ENCODE peak calls at places on chromosomes 2 and 18, in five cellular contexts. K is GM23338, Q is A549, S is HCT116, U is K562. O is an unnamed sample.

GRCh38 chr2:84458436-84459027 is 548 bp downstream of the SUCLG1 start:
- DNase-seq in K (no peak), Q (no peak), S (no peak), U (peak), O (peak)

GRCh38 chr18:34929336-34929780 is 111.9 kb upstream of the MAPRE2 start:
- DNase-seq in K (no peak), Q (peak), S (peak), U (peak), O (no peak)

GRCh38 chr18:51168960-51169662 is 28.4 kb downstream of the MEX3C start:
- DNase-seq in K (no peak), Q (no peak), S (no peak), U (no peak), O (no peak)

GRCh38 chr2:105438104-105438929 is 39.5 kb upstream of the FHL2 start:
- DNase-seq in K (no peak), Q (no peak), S (no peak), U (no peak), O (no peak)

GRCh38 chr2:70641263-70641784 is 87.7 kb upstream of the TGFA start:
- DNase-seq in K (no peak), Q (no peak), S (no peak), U (no peak), O (no peak)

GRCh38 chr18:68944826-68945225 is 146.9 kb downstream of the CCDC102B start:
- DNase-seq in K (no peak), Q (no peak), S (no peak), U (no peak), O (no peak)

GRCh38 chr2:143807677-143808076 is 678.5 kb downstream of the ARHGAP15 start:
- DNase-seq in K (no peak), Q (no peak), S (no peak), U (no peak), O (peak)

GRCh38 chr2:100902833-100903405 is 83.0 kb downstream of the NPAS2 start:
- DNase-seq in K (no peak), Q (peak), S (peak), U (no peak), O (no peak)

GRCh38 chr2:223626713-223627112 is 24.6 kb upstream of the SCG2 start:
- DNase-seq in K (no peak), Q (no peak), S (no peak), U (no peak), O (no peak)

GRCh38 chr2:36376992-36377738 is 21.6 kb downstream of the CRIM1 start:
- DNase-seq in K (peak), Q (peak), S (no peak), U (no peak), O (no peak)

GRCh38 chr2:169116993-169117392 is 47.6 kb downstream of the DHRS9 start:
- DNase-seq in K (no peak), Q (no peak), S (no peak), U (no peak), O (no peak)

GRCh38 chr18:27181726-27182125 is 3.4 kb downstream of the CHST9 start:
- DNase-seq in K (no peak), Q (no peak), S (no peak), U (no peak), O (no peak)

GRCh38 chr18:27185025-27185763 is at the start of gene CHST9:
- DNase-seq in K (peak), Q (no peak), S (no peak), U (no peak), O (no peak)

GRCh38 chr18:27185897-27186296 is 789 bp upstream of the CHST9 start:
- DNase-seq in K (no peak), Q (no peak), S (no peak), U (no peak), O (no peak)

GRCh38 chr18:27188309-27188708 is 3.2 kb upstream of the CHST9 start:
- DNase-seq in K (no peak), Q (no peak), S (no peak), U (no peak), O (no peak)

DNA sequence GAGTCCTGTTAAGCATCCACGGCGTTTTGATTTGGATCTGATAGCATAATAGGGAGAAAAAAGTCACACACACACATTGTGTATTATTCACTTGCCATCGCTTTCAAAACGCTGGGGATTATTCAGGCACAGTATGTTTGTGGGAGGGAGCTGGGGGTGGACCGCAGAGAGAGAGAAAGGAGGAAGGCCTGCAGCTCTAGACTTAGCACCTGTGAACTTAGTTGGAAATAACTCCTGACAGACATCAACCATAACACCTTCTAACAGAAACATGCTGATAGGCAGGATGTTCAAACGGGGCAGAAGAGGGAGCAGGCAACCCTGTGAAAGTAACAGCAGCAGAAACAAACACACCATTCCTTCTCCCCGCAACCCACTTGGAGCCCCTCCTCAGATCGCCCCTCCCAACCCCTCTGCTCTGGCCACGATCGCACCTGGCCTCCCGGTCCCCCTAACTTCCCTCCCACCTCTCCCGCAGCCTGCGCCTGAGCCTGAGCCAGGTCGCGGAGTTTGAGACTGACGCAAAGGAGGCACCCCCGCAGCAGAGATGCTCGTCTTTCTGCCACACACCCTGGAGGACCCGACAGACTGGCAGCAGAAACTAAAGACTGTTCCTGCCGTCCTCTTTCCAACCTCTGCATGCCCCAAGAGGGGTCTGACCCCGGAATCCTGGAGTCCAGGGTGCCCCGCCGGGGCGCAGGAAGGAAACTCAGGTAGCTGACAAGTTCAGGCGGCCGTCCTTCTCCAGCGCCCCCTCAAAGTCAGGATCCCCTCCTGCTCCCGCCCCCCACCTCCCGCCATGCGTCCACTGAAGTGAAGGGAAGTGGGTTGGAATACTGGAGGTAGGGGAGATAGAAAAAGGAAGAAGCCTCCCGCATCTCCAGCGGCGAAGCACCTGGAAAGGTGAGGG is 738 bp downstream of the CHST9 start:
- DNase-seq in K (peak), Q (no peak), S (no peak), U (no peak), O (no peak)
- H3K4me3 ChIP-seq in K (peak), Q (peak), S (no peak), U (no peak), O (no peak)

GRCh38 chr2:157172866-157173578 is 84.5 kb upstream of the GALNT5 start:
- DNase-seq in K (no peak), Q (no peak), S (no peak), U (no peak), O (no peak)

GRCh38 chr2:157176602-157177001 is 80.9 kb upstream of the GALNT5 start:
- DNase-seq in K (no peak), Q (no peak), S (no peak), U (no peak), O (no peak)

GRCh38 chr2:157172239-157172638 is 85.3 kb upstream of the GALNT5 start:
- DNase-seq in K (no peak), Q (no peak), S (no peak), U (no peak), O (no peak)

GRCh38 chr2:157173740-157174184 is 83.7 kb upstream of the GALNT5 start:
- DNase-seq in K (no peak), Q (peak), S (no peak), U (no peak), O (no peak)

GRCh38 chr2:157174321-157174720 is 83.2 kb upstream of the GALNT5 start:
- DNase-seq in K (no peak), Q (no peak), S (no peak), U (no peak), O (no peak)
- H3K27ac ChIP-seq in K (no peak), Q (peak), S (no peak), U (no peak), O (no peak)

DNA sequence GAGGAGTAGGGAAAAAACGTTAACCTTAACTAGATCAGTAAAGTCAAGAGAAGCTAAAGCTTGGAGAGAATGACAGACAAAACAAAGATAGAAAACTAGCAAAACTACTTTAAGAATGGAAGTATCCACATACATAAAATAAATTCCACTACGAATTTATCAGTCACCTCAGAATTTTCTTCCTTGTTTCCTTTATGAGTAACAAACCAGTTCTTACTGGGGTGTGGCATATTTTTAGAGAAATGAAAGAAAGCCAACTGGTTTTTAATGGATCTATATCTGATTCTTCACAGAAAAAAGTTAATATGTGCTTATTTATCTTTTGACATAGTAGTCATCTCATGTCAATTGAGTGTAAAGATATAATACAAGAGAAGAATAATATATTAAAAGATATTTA is 2033.7 kb upstream of the CELF4 start:
- DNase-seq in K (no peak), Q (no peak), S (no peak), U (no peak), O (no peak)
- TF ChIP-seq REST in K (no peak), Q (no peak), S (no peak), U (no peak), O (no peak)

GRCh38 chr18:41351430-41351829 is 603.6 kb upstream of the PIK3C3 start:
- DNase-seq in K (no peak), Q (no peak), S (no peak), U (no peak), O (no peak)

DNA sequence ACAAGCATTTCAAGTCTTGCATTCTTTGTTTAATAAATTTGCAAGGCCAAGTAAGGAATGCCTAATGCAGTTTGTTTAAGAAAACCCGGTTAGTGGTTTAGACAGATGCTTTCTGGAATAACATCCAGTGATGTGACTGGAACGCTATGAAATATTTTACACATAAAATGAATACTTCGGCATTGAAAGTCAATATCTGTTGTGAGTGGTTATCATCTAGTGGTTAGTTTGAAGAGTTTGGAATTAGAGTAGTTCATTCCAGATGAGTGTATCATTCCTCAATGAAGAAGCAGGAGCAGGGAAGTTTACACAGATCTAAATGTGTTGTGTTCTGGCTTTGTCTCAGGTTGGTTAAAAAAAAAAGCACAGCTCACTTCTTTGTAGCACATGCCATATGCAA is 608.0 kb upstream of the PIK3C3 start:
- DNase-seq in K (no peak), Q (no peak), S (no peak), U (no peak), O (no peak)
- H3K4me3 ChIP-seq in K (no peak), Q (no peak), S (no peak), U (no peak), O (no peak)

O was measured in HL-60.